ENCODE peak calls at places on chromosomes 11 and 22, in five cellular contexts. G is progenitor cell of endocrine pancreas, L is COR-L47, U is activated gamma-delta T cell, P is NCI-H1105. Z is an unnamed sample.

GRCh38 chr11:61418136-61418535 is 11.6 kb downstream of the CPSF7 start:
- DNase-seq in U (no peak), P (no peak), G (no peak), L (no peak), Z (no peak)

GRCh38 chr22:29879738-29880137 is 3.2 kb upstream of the MTMR3 start:
- DNase-seq in G (no peak), L (no peak), U (no peak), P (no peak), Z (no peak)

GRCh38 chr11:11081273-11081672 is 223.4 kb upstream of the ZBED5 start:
- DNase-seq in U (no peak), L (no peak), P (no peak), G (no peak), Z (no peak)

GRCh38 chr11:64138413-64138812 is 27.5 kb downstream of the MACROD1 start:
- DNase-seq in G (no peak), L (no peak), P (no peak), U (no peak), Z (no peak)

GRCh38 chr11:118621071-118621815 is 13.8 kb downstream of the PHLDB1 start:
- DNase-seq in L (peak; percentile 80), P (peak; percentile 95), U (no peak), G (peak; percentile 70), Z (peak; percentile 94)

GRCh38 chr11:92702771-92703170 is 266.7 kb upstream of the MTNR1B start:
- DNase-seq in L (no peak), G (no peak), U (no peak), P (no peak), Z (no peak)

GRCh38 chr22:26958378-26958777 is 301.0 kb downstream of the MIAT start:
- DNase-seq in L (no peak), U (no peak), P (no peak), G (no peak), Z (no peak)

GRCh38 chr11:76459299-76459698 is 14.5 kb downstream of the EMSY start:
- DNase-seq in G (no peak), L (no peak), P (no peak), U (no peak), Z (no peak)

GRCh38 chr11:30935861-30936260 is 349.7 kb upstream of the MPPED2 start:
- DNase-seq in U (no peak), L (no peak), G (no peak), P (no peak), Z (no peak)

GRCh38 chr22:44164031-44164430 is 16.7 kb upstream of the PARVG start:
- DNase-seq in L (no peak), P (no peak), G (no peak), U (no peak), Z (peak; percentile 72)

GRCh38 chr11:126284829-126285228 is 1.9 kb downstream of the TIRAP start:
- DNase-seq in U (no peak), P (peak; percentile 91), L (peak; percentile 67), G (no peak), Z (no peak)

GRCh38 chr11:118230088-118230487 is 5.3 kb upstream of the JAML start:
- DNase-seq in L (no peak), U (no peak), P (no peak), G (no peak), Z (no peak)

GRCh38 chr11:66221726-66222236 is 46.7 kb upstream of the RAB1B start:
- DNase-seq in U (no peak), L (no peak), P (no peak), G (no peak), Z (no peak)

GRCh38 chr11:96827164-96827563 is 437.4 kb downstream of the JRKL start:
- DNase-seq in U (no peak), L (peak; percentile 2), G (no peak), P (no peak), Z (no peak)

Z was measured in upper lobe of left lung.